ENCODE peak calls at places on chromosomes 12 and 14, in six cellular contexts. V, T, J, Z, O and U are unnamed samples.

GRCh38 chr12:19369691-19370148 is 69.6 kb upstream of the AEBP2 start:
- DNase-seq in V (no peak), T (no peak), J (no peak), Z (no peak), O (no peak), U (no peak)

GRCh38 chr12:49201595-49202295 is 12.9 kb upstream of the TUBA1A start:
- DNase-seq in V (no peak), T (no peak), J (no peak), Z (no peak), O (no peak), U (no peak)

GRCh38 chr12:112881602-112882001 is 25.2 kb upstream of the OAS1 start:
- DNase-seq in V (no peak), T (no peak), J (no peak), Z (no peak), O (no peak), U (no peak)

GRCh38 chr12:82694970-82695369 is 8.3 kb downstream of the TMTC2 start:
- DNase-seq in V (no peak), T (no peak), J (no peak), Z (no peak), O (no peak), U (no peak)

GRCh38 chr14:91140672-91141071 is 26.8 kb downstream of the DGLUCY start:
- DNase-seq in V (no peak), T (no peak), J (no peak), Z (no peak), O (peak; percentile 45), U (no peak)

GRCh38 chr12:128076188-128076587 is 190.8 kb upstream of the TMEM132C start:
- DNase-seq in V (no peak), T (no peak), J (no peak), Z (no peak), O (no peak), U (no peak)

GRCh38 chr14:58863576-58864345 is 226.0 kb downstream of the DACT1 start:
- DNase-seq in V (no peak), T (no peak), J (no peak), Z (no peak), O (no peak), U (no peak)

GRCh38 chr12:53820907-53821306 is 69.1 kb upstream of the CISTR start:
- DNase-seq in V (no peak), T (no peak), J (no peak), Z (no peak), O (no peak), U (no peak)

GRCh38 chr14:99179506-99179905 is 92.5 kb downstream of the BCL11B start:
- DNase-seq in V (no peak), T (no peak), J (no peak), Z (no peak), O (no peak), U (no peak)

GRCh38 chr12:17928708-17929366 is 161.2 kb downstream of the RERGL start:
- DNase-seq in V (no peak), T (no peak), J (no peak), Z (no peak), O (no peak), U (no peak)

DNA sequence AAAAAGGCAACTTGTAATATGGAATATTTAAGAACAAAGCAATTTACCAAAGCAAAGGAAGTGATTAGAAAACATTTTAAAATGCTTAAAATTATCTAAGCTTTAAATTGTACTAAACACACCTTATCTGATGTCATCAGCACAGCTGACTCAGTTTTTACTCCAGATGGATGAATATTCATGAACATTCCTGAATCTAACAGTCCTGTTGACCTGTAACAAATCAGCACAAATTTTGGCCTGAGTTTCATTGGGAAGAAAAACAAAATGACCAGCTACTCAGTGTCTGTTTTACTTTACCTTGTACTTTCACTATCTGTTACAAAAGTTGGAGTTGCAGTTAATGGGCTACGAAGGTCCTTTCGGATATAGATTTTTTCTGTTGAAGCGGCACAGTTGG is 16.0 kb downstream of the NR2C1 start:
- DNase-seq in V (no peak), T (no peak), J (no peak), Z (no peak), O (no peak), U (no peak)
- TF ChIP-seq CTCF in V (no peak), T (no peak), J (no peak), Z (no peak), O (no peak), U (no peak)

DNA sequence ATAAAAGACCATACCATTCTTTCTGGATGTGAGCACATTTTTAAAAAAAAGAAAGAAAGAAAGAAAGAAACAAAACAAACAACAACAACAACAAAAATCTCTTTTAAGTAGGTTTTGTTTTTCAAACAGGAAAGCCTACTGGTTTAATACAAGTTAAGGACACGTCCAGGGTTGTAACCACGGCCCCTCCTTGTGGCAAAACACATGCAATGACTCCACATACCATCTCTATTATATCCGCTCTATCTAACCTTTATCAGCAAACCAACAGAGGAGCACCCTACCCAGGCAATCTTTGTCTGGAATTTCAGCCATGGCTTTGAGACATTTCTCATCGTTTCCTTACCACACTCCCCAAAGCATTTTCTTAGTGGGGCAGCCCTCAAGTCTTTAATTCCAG is 360.5 kb upstream of the TMPO start:
- DNase-seq in V (no peak), T (no peak), J (no peak), Z (no peak), O (no peak), U (no peak)
- TF ChIP-seq CTCF in V (no peak), T (peak; percentile 56), J (no peak), Z (no peak), O (no peak), U (no peak)

GRCh38 chr12:66717049-66717448 is 38.2 kb upstream of the GRIP1 start:
- DNase-seq in V (no peak), T (no peak), J (no peak), Z (no peak), O (no peak), U (no peak)
- TF ChIP-seq CTCF in V (no peak), T (peak; percentile 47), J (no peak), Z (no peak), O (no peak), U (no peak)

GRCh38 chr12:111841750-111842555 is at the start of gene MAPKAPK5:
- DNase-seq in V (peak; percentile 98), T (peak; percentile 96), J (peak; percentile 96), Z (peak; percentile 98), O (peak; percentile 95), U (peak; percentile 97)
- TF ChIP-seq CTCF in V (no peak), T (no peak), J (no peak), Z (no peak), O (no peak), U (no peak)

DNA sequence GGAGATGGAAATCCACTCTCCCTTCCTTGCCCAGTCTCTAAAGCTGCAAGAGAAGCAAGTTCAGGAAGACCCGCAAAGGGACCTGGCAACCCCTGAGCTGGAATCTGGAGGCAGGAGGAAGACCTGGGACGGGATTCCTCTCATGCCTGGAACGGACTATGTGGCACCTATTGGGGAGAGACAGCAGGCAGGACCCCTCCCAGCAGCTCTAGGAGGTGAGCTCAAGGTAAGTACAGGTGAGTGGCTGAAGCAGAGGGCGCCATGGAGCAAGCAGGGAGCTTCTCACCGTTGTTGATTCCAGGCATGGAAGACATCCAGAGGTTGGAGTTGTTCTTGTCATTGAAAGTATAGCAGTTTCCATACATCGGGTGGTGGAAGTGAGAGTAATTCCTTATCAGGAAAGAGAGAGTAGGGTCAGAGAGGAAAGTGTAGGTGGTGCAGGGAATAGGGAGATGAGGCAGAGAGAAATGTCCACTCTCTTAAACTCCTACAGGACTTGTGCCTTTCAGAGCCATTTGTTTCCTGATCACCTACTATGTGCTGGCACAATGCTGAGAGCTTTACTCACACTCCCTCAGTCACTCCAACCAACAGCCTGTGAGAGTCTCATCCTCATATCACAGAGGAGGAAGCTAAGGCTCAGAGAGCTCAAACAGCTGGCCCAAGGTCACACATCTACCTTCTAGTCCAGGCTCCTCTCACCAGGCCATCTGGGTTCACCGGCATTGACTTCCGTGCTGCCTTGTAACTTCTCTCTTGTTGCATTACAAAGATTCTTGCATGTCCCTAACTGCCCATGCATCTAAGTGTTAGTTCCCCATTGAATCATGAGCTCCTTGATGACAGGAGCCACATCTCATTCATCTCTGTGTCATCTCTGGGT is 13.9 kb upstream of the TNFRSF1A start:
- DNase-seq in V (no peak), T (no peak), J (no peak), Z (no peak), O (no peak), U (no peak)
- TF ChIP-seq CTCF in V (no peak), T (no peak), J (no peak), Z (no peak), O (no peak), U (no peak)

GRCh38 chr12:123149828-123150272 is 1.0 kb downstream of the PITPNM2 start:
- DNase-seq in V (no peak), T (no peak), J (no peak), Z (no peak), O (no peak), U (no peak)

GRCh38 chr12:123148223-123148622 is 2.7 kb downstream of the PITPNM2 start:
- DNase-seq in V (no peak), T (no peak), J (no peak), Z (no peak), O (no peak), U (no peak)

GRCh38 chr12:123150273-123150803 is 552 bp downstream of the PITPNM2 start:
- DNase-seq in V (no peak), T (peak; percentile 37), J (peak; percentile 24), Z (peak; percentile 43), O (no peak), U (no peak)

GRCh38 chr12:123150804-123151678 is at the start of gene PITPNM2:
- DNase-seq in V (peak; percentile 85), T (peak; percentile 89), J (peak; percentile 76), Z (peak; percentile 68), O (peak; percentile 67), U (peak; percentile 85)

GRCh38 chr12:123149088-123149827 is 1.6 kb downstream of the PITPNM2 start:
- DNase-seq in V (no peak), T (no peak), J (no peak), Z (no peak), O (no peak), U (no peak)
- TF ChIP-seq CTCF in V (no peak), T (no peak), J (no peak), Z (no peak), O (no peak), U (no peak)

GRCh38 chr14:23380197-23381016 is 3.6 kb downstream of the CMTM5 start:
- DNase-seq in V (no peak), T (no peak), J (no peak), Z (no peak), O (no peak), U (no peak)
- TF ChIP-seq CTCF in V (no peak), T (no peak), J (no peak), Z (no peak), O (no peak), U (no peak)

DNA sequence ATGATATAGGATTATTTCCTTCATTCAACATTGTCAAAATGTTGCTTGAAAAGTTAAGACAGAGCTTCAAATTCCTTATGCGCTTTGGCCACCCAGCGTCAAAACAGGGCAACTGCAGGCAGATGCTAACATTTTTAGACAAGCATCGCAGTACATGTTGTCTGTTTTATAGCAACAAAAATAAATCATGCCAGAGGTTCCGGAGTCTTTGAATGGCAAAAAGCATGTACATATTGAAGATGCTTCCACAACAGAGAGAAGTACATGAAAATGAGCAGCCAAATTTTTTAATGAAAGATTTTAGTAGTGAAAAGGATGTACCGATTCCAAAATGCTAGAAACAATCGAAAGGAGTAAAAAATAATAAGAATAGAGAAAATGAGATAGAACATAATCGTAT is 49.8 kb upstream of the USP15 start:
- DNase-seq in V (peak; percentile 31), T (no peak), J (peak; percentile 35), Z (no peak), O (peak; percentile 33), U (peak; percentile 36)
- TF ChIP-seq CTCF in V (peak; percentile 79), T (peak; percentile 69), J (peak; percentile 81), Z (no peak), O (no peak), U (peak; percentile 73)